ENCODE peak calls at places on chromosome 20, in six cellular contexts. X, H, W, Q, M and J are unnamed samples.

GRCh38 chr20:57476073-57476526 is 48.8 kb downstream of the CTCFL start:
- DNase-seq in Q (peak; percentile 67), H (no peak), W (no peak), M (no peak), X (no peak), J (no peak)

GRCh38 chr20:31949877-31950646 is 1.8 kb downstream of the PDRG1 start:
- DNase-seq in X (no peak), Q (no peak), W (no peak), H (no peak), M (no peak), J (peak; percentile 41)

GRCh38 chr20:33465536-33466302 is 22.2 kb upstream of the SNTA1 start:
- DNase-seq in W (no peak), Q (no peak), H (no peak), X (no peak), M (peak; percentile 78), J (no peak)

GRCh38 chr20:51492167-51493092 is 50.1 kb downstream of the NFATC2 start:
- DNase-seq in Q (no peak), W (no peak), X (no peak), H (no peak), M (no peak), J (peak; percentile 83)

GRCh38 chr20:13430346-13431002 is 208.3 kb downstream of the TASP1 start:
- DNase-seq in H (no peak), X (peak; percentile 35), M (peak; percentile 92), W (no peak), Q (peak; percentile 17), J (no peak)

GRCh38 chr20:63742381-63743024 is 2.9 kb downstream of the SLC2A4RG start:
- DNase-seq in Q (no peak), W (no peak), X (no peak), H (no peak), M (no peak), J (no peak)

GRCh38 chr20:8654486-8654885 is 414.4 kb upstream of the PLCB4 start:
- DNase-seq in W (no peak), M (no peak), Q (no peak), H (no peak), X (no peak), J (no peak)

GRCh38 chr20:40370800-40371199 is 318.2 kb downstream of the MAFB start:
- DNase-seq in W (no peak), M (no peak), H (no peak), Q (no peak), X (no peak), J (no peak)

GRCh38 chr20:60095456-60095855 is 137.2 kb downstream of the CDH26 start:
- DNase-seq in Q (no peak), W (no peak), X (no peak), H (no peak), M (no peak), J (no peak)

GRCh38 chr20:2000286-2000685 is 6.4 kb upstream of the PDYN start:
- DNase-seq in H (no peak), Q (no peak), W (no peak), M (no peak), X (no peak), J (no peak)

GRCh38 chr20:30485331-30486102 is 771.9 kb upstream of the DEFB115 start:
- DNase-seq in Q (no peak), H (no peak), W (peak; percentile 14), M (no peak), X (no peak), J (no peak)

GRCh38 chr20:62728781-62729300 is 20.2 kb downstream of the NTSR1 start:
- DNase-seq in W (no peak), Q (no peak), M (no peak), H (no peak), X (no peak), J (no peak)

GRCh38 chr20:59047938-59048680 is 5.5 kb upstream of the PRELID3B start:
- DNase-seq in H (no peak), M (peak; percentile 67), X (peak; percentile 74), Q (no peak), W (no peak), J (no peak)

GRCh38 chr20:32067234-32067821 is 15.3 kb downstream of the HCK start:
- DNase-seq in W (no peak), M (no peak), H (no peak), X (peak; percentile 21), Q (no peak), J (no peak)

GRCh38 chr20:9672976-9673375 is 158.6 kb downstream of the LAMP5 start:
- DNase-seq in Q (no peak), W (no peak), H (no peak), M (no peak), X (no peak), J (no peak)

GRCh38 chr20:34843421-34843820 is 18.0 kb upstream of the NCOA6 start:
- DNase-seq in M (no peak), W (no peak), H (no peak), X (no peak), Q (no peak), J (no peak)

GRCh38 chr20:44734938-44735337 is 10.7 kb upstream of the KCNK15 start:
- DNase-seq in X (peak; percentile 81), M (no peak), W (no peak), H (no peak), Q (no peak), J (no peak)

GRCh38 chr20:1891263-1892121 is 3.7 kb upstream of the SIRPA start:
- DNase-seq in W (no peak), Q (no peak), H (no peak), X (no peak), M (no peak), J (no peak)

DNA sequence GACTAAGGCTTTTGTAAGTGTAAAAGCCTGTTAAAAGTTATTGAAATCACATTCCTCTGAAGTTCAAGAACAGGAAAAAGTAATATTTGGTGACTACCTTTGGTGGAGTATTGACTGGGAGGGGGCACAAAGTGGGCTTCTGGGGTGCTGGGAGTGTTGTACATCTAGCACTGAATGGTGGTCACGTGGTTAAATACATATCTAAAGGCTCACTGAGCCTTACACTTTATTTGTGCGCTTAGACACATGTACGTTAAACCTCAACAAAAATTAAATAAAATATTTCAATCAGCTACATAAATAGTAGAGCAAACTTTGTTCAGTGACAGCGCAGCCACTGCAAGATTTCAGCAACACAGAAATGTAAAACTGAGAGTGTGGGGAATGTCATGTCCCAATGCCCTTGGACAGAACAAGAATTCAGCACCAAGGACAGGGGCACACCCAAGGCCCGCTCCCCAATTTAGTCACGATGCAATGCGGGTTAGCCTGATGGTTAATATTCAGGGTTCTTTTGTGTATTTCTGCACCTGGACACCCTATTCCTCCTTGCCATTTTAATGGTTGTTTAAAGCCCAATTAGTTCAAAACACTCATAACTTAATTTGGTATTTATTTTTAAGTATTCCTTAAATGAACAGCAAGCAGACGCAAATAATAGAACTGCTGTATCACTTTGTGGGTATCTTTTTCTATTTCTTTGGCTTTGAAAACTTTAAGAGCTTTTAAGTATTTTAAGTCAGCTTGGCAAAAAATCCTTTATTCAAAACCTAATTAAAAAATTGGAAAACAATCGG is 37.4 kb downstream of the ANGPT4 start:
- DNase-seq in Q (no peak), M (no peak), H (no peak), X (no peak), W (no peak), J (peak; percentile 52)
- TF ChIP-seq CHD2 in Q (no peak), M (no peak), H (no peak), X (no peak), W (no peak), J (no peak)

GRCh38 chr20:50328996-50329898 is 138.6 kb downstream of the CEBPB start:
- DNase-seq in W (no peak), Q (no peak), X (no peak), H (no peak), M (peak; percentile 71), J (no peak)

GRCh38 chr20:50330504-50331313 is 140.1 kb downstream of the CEBPB start:
- DNase-seq in X (no peak), M (peak; percentile 79), W (no peak), Q (no peak), H (no peak), J (no peak)

GRCh38 chr20:50329981-50330503 is 139.4 kb downstream of the CEBPB start:
- DNase-seq in Q (no peak), X (no peak), H (no peak), W (no peak), M (no peak), J (no peak)

GRCh38 chr20:50327666-50328065 is 137.0 kb downstream of the CEBPB start:
- DNase-seq in H (no peak), M (no peak), W (no peak), Q (no peak), X (no peak), J (no peak)

DNA sequence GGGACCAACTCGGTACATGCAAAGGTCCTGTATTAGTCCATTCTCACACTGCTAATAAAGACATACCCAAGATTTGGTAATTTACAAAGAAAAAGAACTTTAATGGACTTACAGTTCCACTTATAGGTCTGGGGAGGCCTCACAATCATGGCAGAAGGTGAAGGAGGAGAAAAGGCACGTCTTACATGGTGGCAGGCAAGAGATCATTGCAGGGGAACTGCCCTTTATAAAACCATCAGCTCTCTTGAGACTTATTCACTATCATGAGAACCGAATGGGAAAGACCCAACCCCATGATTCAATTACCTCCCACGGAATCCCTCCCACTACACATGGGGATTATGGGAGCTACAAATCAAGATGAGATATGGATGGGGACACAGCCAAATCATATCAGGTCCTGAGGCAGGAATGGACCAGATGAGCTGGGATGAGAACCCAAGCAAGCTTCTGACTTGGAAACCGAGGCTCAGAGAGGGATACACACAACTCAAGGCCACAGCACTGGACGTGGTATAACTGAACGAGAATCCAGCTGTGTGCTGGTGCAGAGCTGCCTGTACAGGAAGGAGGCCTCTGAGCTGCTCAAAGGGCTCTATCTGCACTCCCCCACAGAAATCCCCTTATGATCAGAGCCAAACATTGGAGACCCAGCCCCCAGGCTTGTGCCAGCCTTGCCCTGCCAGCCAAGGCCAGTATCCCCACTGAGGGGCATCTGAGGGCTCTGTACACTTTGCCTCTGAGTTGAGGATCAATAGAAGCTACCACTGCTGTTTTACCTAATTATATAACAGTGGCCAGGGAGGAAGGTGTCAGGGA is 137.7 kb downstream of the CEBPB start:
- DNase-seq in H (no peak), Q (no peak), X (no peak), M (no peak), W (no peak), J (no peak)
- TF ChIP-seq CHD2 in H (no peak), Q (no peak), X (no peak), M (no peak), W (no peak), J (no peak)

DNA sequence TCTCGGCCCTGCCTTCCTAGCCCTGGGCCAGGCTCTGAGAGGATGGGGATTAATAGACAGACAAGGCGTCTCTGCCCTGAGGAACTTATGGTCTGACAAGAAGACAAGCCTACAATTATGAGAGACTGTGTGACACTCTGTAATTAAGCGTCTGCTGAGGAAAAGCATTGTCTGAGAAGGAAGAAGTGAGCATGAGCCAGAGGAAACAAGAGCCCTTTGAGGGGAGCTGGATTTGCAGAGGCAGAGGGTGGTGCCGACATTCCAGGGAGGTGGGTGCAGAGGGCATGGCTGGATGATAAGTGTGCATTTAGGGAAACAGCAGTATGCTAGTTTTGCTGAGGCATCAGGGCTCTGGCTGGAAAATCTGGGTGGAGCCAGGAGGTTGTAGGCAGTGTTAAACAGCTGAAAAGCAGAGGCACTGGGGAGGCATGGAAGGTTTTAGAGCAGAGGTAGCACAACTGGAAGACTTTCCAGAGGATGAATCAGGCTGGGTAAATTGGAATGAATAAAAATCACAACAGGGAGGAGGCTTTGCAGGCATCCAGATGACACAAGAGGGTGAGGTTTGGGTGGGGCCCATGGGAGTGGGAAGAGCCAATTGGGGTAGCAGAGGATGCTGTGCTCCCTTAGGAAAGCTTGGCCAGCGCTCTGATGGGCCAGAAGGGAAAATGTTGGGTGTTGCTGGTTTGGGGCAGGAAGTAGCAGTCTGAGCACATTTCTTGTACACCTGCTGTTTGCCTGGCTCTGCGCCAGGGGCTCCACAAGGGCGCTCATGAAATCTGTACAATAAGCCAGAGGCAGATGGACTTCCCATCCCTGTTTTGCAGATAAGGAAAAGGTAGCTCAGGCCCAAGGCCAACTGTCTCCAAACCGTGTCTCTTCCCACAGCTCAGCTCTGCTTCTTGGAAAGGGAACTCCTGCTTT is 74.0 kb upstream of the MYL9 start:
- DNase-seq in M (no peak), H (no peak), X (peak; percentile 65), Q (no peak), W (no peak), J (peak; percentile 49)
- TF ChIP-seq CHD2 in M (no peak), H (no peak), X (no peak), Q (no peak), W (no peak), J (no peak)

GRCh38 chr20:54231006-54231405 is 23.1 kb downstream of the PFDN4 start:
- DNase-seq in W (no peak), Q (no peak), X (no peak), M (no peak), H (no peak), J (no peak)
- TF ChIP-seq CHD2 in W (no peak), Q (no peak), X (no peak), M (no peak), H (no peak), J (no peak)